ENCODE peak calls at places on chromosomes 2 and 18, in seven cellular contexts. S is nephron progenitor cell, B is BJ, W is heart right ventricle, G is vagina, N is cardiac fibroblast, P is neural crest cell. U is an unnamed sample.
A peak's percentile ranks its signal among the peaks of the same experiment; 100 is the strongest.

GRCh38 chr2:45612741-45613140 is 1.7 kb upstream of the SRBD1 start:
- DNase-seq in S (no peak), B (no peak), W (no peak), G (no peak), N (peak; percentile 43), P (no peak), U (no peak)

GRCh38 chr2:53170463-53170862 is 597.1 kb upstream of the CHAC2 start:
- DNase-seq in S (no peak), B (peak; percentile 16), W (no peak), G (no peak), N (no peak), P (no peak), U (no peak)

GRCh38 chr2:164621761-164622105 is 451 bp upstream of the GRB14 start:
- DNase-seq in S (no peak), B (no peak), W (no peak), G (no peak), N (no peak), P (no peak), U (peak; percentile 15)

GRCh38 chr2:142462291-142462690 is 331.5 kb upstream of the LRP1B start:
- DNase-seq in S (no peak), B (no peak), W (no peak), G (no peak), N (no peak), P (no peak), U (no peak)

GRCh38 chr2:174781996-174782395 is 17.7 kb upstream of the CHRNA1 start:
- DNase-seq in S (no peak), B (no peak), W (no peak), G (no peak), N (no peak), P (no peak), U (no peak)

GRCh38 chr18:8882632-8883408 is 177.5 kb downstream of the MTCL1 start:
- DNase-seq in S (peak; percentile 22), B (no peak), W (no peak), G (no peak), N (no peak), P (peak; percentile 59), U (no peak)

GRCh38 chr2:186780701-186781316 is 68.2 kb downstream of the ZSWIM2 start:
- DNase-seq in S (no peak), B (no peak), W (no peak), G (no peak), N (peak; percentile 60), P (no peak), U (no peak)

GRCh38 chr2:217431577-217432269 is 571.1 kb downstream of the TNS1 start:
- DNase-seq in S (no peak), B (no peak), W (no peak), G (no peak), N (no peak), P (no peak), U (no peak)

GRCh38 chr2:122136071-122136470 is 380.6 kb downstream of the TSN start:
- DNase-seq in S (peak; percentile 6), B (no peak), W (no peak), G (no peak), N (peak; percentile 55), P (no peak), U (peak; percentile 31)

GRCh38 chr18:500556-501405 is at the start of gene COLEC12:
- DNase-seq in S (peak; percentile 85), B (no peak), W (peak; percentile 55), G (no peak), N (no peak), P (peak; percentile 30), U (no peak)

GRCh38 chr2:108988076-108988795 is 784 bp downstream of the EDAR start:
- DNase-seq in S (no peak), B (no peak), W (no peak), G (no peak), N (no peak), P (no peak), U (no peak)

GRCh38 chr18:49869354-49869753 is 56.0 kb upstream of the ACAA2 start:
- DNase-seq in S (no peak), B (no peak), W (no peak), G (no peak), N (no peak), P (no peak), U (no peak)

GRCh38 chr2:169891593-169892298 is 64.5 kb downstream of the UBR3 start:
- DNase-seq in S (no peak), B (no peak), W (no peak), G (no peak), N (peak; percentile 85), P (no peak), U (no peak)

GRCh38 chr2:144208924-144209323 is 311.0 kb downstream of the ZEB2 start:
- DNase-seq in S (no peak), B (no peak), W (no peak), G (no peak), N (no peak), P (no peak), U (no peak)

GRCh38 chr2:172372436-172372835 is 55.0 kb upstream of the ITGA6 start:
- DNase-seq in S (no peak), B (no peak), W (no peak), G (no peak), N (no peak), P (no peak), U (no peak)

GRCh38 chr2:111632661-111633060 is 251.3 kb downstream of the ANAPC1 start:
- DNase-seq in S (no peak), B (no peak), W (no peak), G (no peak), N (peak; percentile 4), P (no peak), U (peak; percentile 49)

GRCh38 chr2:27803046-27803445 is 31.5 kb downstream of the MRPL33 start:
- DNase-seq in S (no peak), B (no peak), W (no peak), G (no peak), N (no peak), P (no peak), U (no peak)

GRCh38 chr2:235390108-235390815 is 103.6 kb upstream of the AGAP1 start:
- DNase-seq in S (no peak), B (no peak), W (no peak), G (no peak), N (no peak), P (no peak), U (no peak)

GRCh38 chr2:68093634-68094033 is 30.8 kb upstream of the C1D start:
- DNase-seq in S (no peak), B (no peak), W (no peak), G (no peak), N (no peak), P (no peak), U (no peak)

GRCh38 chr2:229273384-229274338 is 2.6 kb upstream of the PID1 start:
- DNase-seq in S (peak; percentile 55), B (no peak), W (peak; percentile 16), G (no peak), N (peak; percentile 93), P (peak; percentile 47), U (peak; percentile 62)

GRCh38 chr2:105371810-105372209 is 27.0 kb downstream of the FHL2 start:
- DNase-seq in S (no peak), B (no peak), W (no peak), G (no peak), N (no peak), P (no peak), U (no peak)

GRCh38 chr2:64866797-64867196 is 122.4 kb upstream of the SLC1A4 start:
- DNase-seq in S (no peak), B (peak; percentile 79), W (peak; percentile 22), G (no peak), N (peak; percentile 92), P (no peak), U (no peak)

GRCh38 chr18:25181581-25181980 is 170.4 kb downstream of the ZNF521 start:
- DNase-seq in S (no peak), B (no peak), W (no peak), G (no peak), N (no peak), P (no peak), U (no peak)

DNA sequence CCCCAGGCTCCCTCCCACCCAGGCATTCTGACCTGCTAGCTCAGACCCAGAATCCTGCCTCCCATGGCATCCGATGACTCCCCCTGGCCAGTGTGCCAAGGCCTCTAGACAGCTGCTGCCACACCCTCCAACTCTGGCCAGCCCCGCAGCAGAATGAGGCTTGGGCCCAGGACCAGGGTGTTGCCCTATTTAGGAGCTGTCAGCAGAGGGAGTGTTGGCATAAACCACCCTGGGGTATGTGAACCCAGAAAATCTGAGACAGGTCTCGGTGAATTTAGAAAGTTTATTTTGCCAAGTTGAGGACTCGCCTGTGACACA is 134.3 kb downstream of the KLHL29 start:
- DNase-seq in S (no peak), B (no peak), W (no peak), G (no peak), N (no peak), P (no peak), U (no peak)
- TF ChIP-seq CTCF in S (no peak), B (no peak), W (no peak), G (no peak), N (no peak), P (no peak), U (no peak)

DNA sequence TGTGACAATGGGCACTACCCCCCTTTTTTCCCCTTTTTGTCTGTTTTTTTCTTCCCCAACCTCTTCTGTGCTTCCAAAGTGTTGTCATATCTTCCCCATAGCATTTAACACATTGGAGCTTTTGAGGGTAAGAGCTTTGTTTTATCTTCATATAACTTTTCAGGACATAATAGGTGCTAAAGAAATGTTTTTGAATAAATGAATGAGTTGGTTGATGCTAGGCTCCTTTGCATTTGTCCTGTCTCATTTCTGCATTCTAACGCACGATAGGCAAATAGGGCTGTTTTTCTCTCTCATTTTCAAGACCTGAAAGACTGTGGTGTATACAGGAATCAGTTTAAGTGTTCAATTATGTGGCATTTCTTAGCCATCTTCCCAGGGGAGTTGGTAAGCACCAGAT is 832 bp upstream of the COPS7B start:
- DNase-seq in S (no peak), B (no peak), W (no peak), G (no peak), N (no peak), P (no peak), U (no peak)
- TF ChIP-seq CTCF in S (no peak), B (no peak), W (no peak), G (no peak), N (no peak), P (no peak), U (no peak)

GRCh38 chr18:35915056-35915455 is 57.4 kb upstream of the RMP24 start:
- DNase-seq in S (no peak), B (no peak), W (no peak), G (no peak), N (no peak), P (no peak), U (no peak)

GRCh38 chr18:35918564-35918963 is 53.9 kb upstream of the RMP24 start:
- DNase-seq in S (no peak), B (no peak), W (no peak), G (no peak), N (no peak), P (no peak), U (no peak)

GRCh38 chr18:35919179-35919578 is 53.3 kb upstream of the RMP24 start:
- DNase-seq in S (no peak), B (no peak), W (no peak), G (no peak), N (no peak), P (no peak), U (no peak)

GRCh38 chr18:35920623-35921022 is 51.9 kb upstream of the RMP24 start:
- DNase-seq in S (no peak), B (no peak), W (no peak), G (no peak), N (no peak), P (no peak), U (no peak)

GRCh38 chr18:35917043-35917442 is 55.4 kb upstream of the RMP24 start:
- DNase-seq in S (no peak), B (no peak), W (no peak), G (no peak), N (no peak), P (no peak), U (no peak)
- TF ChIP-seq CTCF in S (no peak), B (peak; percentile 10), W (no peak), G (no peak), N (no peak), P (no peak), U (no peak)

GRCh38 chr2:148716378-148716777 is 71.8 kb downstream of the EPC2 start:
- DNase-seq in S (no peak), B (no peak), W (no peak), G (no peak), N (no peak), P (no peak), U (no peak)
- TF ChIP-seq CTCF in S (no peak), B (no peak), W (no peak), G (no peak), N (no peak), P (no peak), U (no peak)

U was measured in GM20000.